ENCODE peak calls at places on chromosomes 16 and 17, in six cellular contexts. A is NCI-H1092; T is iris pigment epithelial cell; R is activated CD4-positive, alpha-beta T cell treated with anti-CD3 and anti-CD28 coated beads for 1 hour; Y is anterior cingulate cortex; I is progenitor cell of endocrine pancreas. J is an unnamed sample.

GRCh38 chr17:66711936-66712335 is 123.0 kb upstream of the CACNG5 start:
- DNase-seq in A (no peak), T (peak; percentile 47), R (no peak), Y (no peak), I (no peak), J (no peak)

GRCh38 chr17:28381141-28381825 is 9.8 kb downstream of the SARM1 start:
- DNase-seq in A (no peak), T (no peak), R (no peak), Y (no peak), I (peak; percentile 54), J (no peak)

GRCh38 chr17:60090412-60090811 is 11.7 kb upstream of the HEATR6 start:
- DNase-seq in A (no peak), T (no peak), R (no peak), Y (no peak), I (no peak), J (no peak)

GRCh38 chr17:67132366-67132765 is 88.0 kb downstream of the CACNG1 start:
- DNase-seq in A (peak; percentile 17), T (no peak), R (no peak), Y (no peak), I (no peak), J (peak; percentile 74)

GRCh38 chr16:65254144-65254543 is 132.3 kb upstream of the CDH11 start:
- DNase-seq in A (no peak), T (no peak), R (no peak), Y (no peak), I (no peak), J (no peak)

GRCh38 chr17:13736915-13737314 is 135.2 kb upstream of the HS3ST3A1 start:
- DNase-seq in A (no peak), T (peak; percentile 59), R (no peak), Y (no peak), I (no peak), J (no peak)

GRCh38 chr16:27677300-27677699 is 127.4 kb downstream of the KATNIP start:
- DNase-seq in A (no peak), T (peak; percentile 42), R (no peak), Y (no peak), I (no peak), J (no peak)

GRCh38 chr17:35808240-35808961 is 883 bp upstream of the TAF15 start:
- DNase-seq in A (no peak), T (no peak), R (no peak), Y (no peak), I (no peak), J (no peak)

GRCh38 chr16:17131351-17131750 is 339.4 kb downstream of the XYLT1 start:
- DNase-seq in A (no peak), T (no peak), R (no peak), Y (no peak), I (no peak), J (no peak)

GRCh38 chr16:7518158-7518557 is 185.5 kb downstream of the RBFOX1 start:
- DNase-seq in A (no peak), T (no peak), R (no peak), Y (no peak), I (no peak), J (no peak)

J was measured in NCI-H1930.